ENCODE peak calls at places on chromosomes 2 and 18, in seven cellular contexts. Y is HCT116; U is RKO; R is left ventricle myocardium inferior; K is colonic mucosa; G is CD4-positive, alpha-beta T cell; P is NCI-H1092 treated with DMSO at 0.1 percent for 48 hours. S is an unnamed sample.

GRCh38 chr18:62206593-62206992 is 19.5 kb downstream of the RELCH start:
- DNase-seq in G (no peak), K (no peak), P (no peak), U (no peak), R (no peak), Y (no peak), S (no peak)

GRCh38 chr2:145064476-145064875 is 544.6 kb upstream of the ZEB2 start:
- DNase-seq in G (no peak), Y (no peak), R (no peak), K (no peak), U (no peak), P (no peak), S (no peak)

GRCh38 chr2:180124273-180124881 is 117.3 kb upstream of the CWC22 start:
- DNase-seq in K (no peak), G (no peak), U (peak), Y (peak), P (peak), R (no peak), S (peak)

GRCh38 chr2:208300847-208301618 is 35.0 kb downstream of the PIKFYVE start:
- DNase-seq in U (no peak), G (no peak), R (no peak), K (no peak), P (no peak), Y (no peak), S (no peak)

GRCh38 chr2:9118383-9118960 is 88.1 kb upstream of the ASAP2 start:
- DNase-seq in P (no peak), K (no peak), Y (no peak), R (no peak), U (no peak), G (no peak), S (no peak)

GRCh38 chr2:12397861-12398260 is 318.9 kb upstream of the TRIB2 start:
- DNase-seq in Y (no peak), U (no peak), G (no peak), R (no peak), P (no peak), K (no peak), S (no peak)

GRCh38 chr18:59927246-59927825 is 27.5 kb downstream of the PMAIP1 start:
- DNase-seq in K (no peak), P (no peak), U (no peak), R (no peak), G (no peak), Y (no peak), S (peak)

GRCh38 chr18:49023281-49023937 is 72.6 kb upstream of the SMAD7 start:
- DNase-seq in G (no peak), K (peak), U (no peak), R (no peak), Y (no peak), P (no peak), S (no peak)

GRCh38 chr18:43605224-43605623 is 327.9 kb upstream of the SYT4 start:
- DNase-seq in G (no peak), R (no peak), U (no peak), K (no peak), P (no peak), Y (no peak), S (no peak)

GRCh38 chr2:42339191-42339912 is 21.7 kb downstream of the COX7A2L start:
- DNase-seq in R (no peak), P (no peak), K (no peak), G (no peak), Y (no peak), U (peak), S (no peak)

GRCh38 chr2:43024515-43024962 is 201.9 kb downstream of the ZFP36L2 start:
- DNase-seq in U (no peak), Y (peak), K (peak), P (peak), G (peak), R (peak), S (peak)

GRCh38 chr2:106789185-106789584 is 96.8 kb downstream of the ST6GAL2 start:
- DNase-seq in P (no peak), Y (no peak), K (no peak), U (peak), R (no peak), G (no peak), S (no peak)

GRCh38 chr2:101351207-101351606 is 36.1 kb downstream of the CREG2 start:
- DNase-seq in K (no peak), P (no peak), G (no peak), U (no peak), R (no peak), Y (no peak), S (no peak)

GRCh38 chr2:110702514-110702913 is 24.7 kb upstream of the BUB1 start:
- DNase-seq in P (no peak), G (no peak), Y (no peak), U (no peak), R (no peak), K (no peak), S (no peak)

GRCh38 chr2:47043891-47044239 is 111.2 kb downstream of the STPG4 start:
- DNase-seq in R (no peak), G (no peak), K (no peak), U (no peak), Y (no peak), P (no peak), S (no peak)

GRCh38 chr2:210541280-210541902 is 15.0 kb upstream of the CPS1 start:
- DNase-seq in U (no peak), R (no peak), P (no peak), G (no peak), K (no peak), Y (no peak), S (no peak)

GRCh38 chr2:44560352-44560751 is 198.6 kb downstream of the CAMKMT start:
- DNase-seq in Y (no peak), G (no peak), R (no peak), P (no peak), U (no peak), K (peak), S (no peak)

GRCh38 chr2:191657977-191658376 is 20.0 kb upstream of the NABP1 start:
- DNase-seq in G (no peak), U (no peak), R (no peak), K (no peak), P (no peak), Y (no peak), S (peak)

GRCh38 chr2:163736433-163737168 is 793 bp upstream of the FIGN start:
- DNase-seq in G (no peak), Y (no peak), U (no peak), K (peak), P (peak), R (peak), S (peak)

GRCh38 chr18:12231040-12231882 is 22.9 kb upstream of the CIDEA start:
- DNase-seq in P (no peak), U (no peak), K (no peak), G (no peak), Y (no peak), R (no peak), S (no peak)

GRCh38 chr2:96099861-96100798 is 16.2 kb downstream of the ADRA2B start:
- DNase-seq in K (peak), P (no peak), U (no peak), R (peak), G (no peak), Y (no peak), S (no peak)